ENCODE peak calls at places on chromosomes 13 and 19, in seven cellular contexts. P is psoas muscle, Y is heart left ventricle, X is fibroblast of pulmonary artery, L is right lobe of liver, H is fibroblast of the aortic adventitia, A is upper lobe of right lung. S is an unnamed sample.
A peak's percentile ranks its signal among the peaks of the same experiment; 100 is the strongest.

GRCh38 chr13:61765940-61766666 is 350.5 kb upstream of the PCDH20 start:
- DNase-seq in P (no peak), Y (no peak), X (no peak), L (no peak), H (no peak), A (peak; percentile 48), S (no peak)

GRCh38 chr13:46166947-46167610 is 14.9 kb downstream of the LCP1 start:
- DNase-seq in P (no peak), Y (no peak), X (no peak), L (no peak), H (no peak), A (no peak), S (no peak)

GRCh38 chr19:50264483-50265186 is 61.2 kb downstream of the MYH14 start:
- DNase-seq in P (no peak), Y (no peak), X (no peak), L (no peak), H (no peak), A (no peak), S (no peak)

GRCh38 chr13:111202745-111203144 is 87.6 kb downstream of the ARHGEF7 start:
- DNase-seq in P (no peak), Y (peak; percentile 62), X (peak; percentile 99), L (no peak), H (peak; percentile 97), A (no peak), S (peak; percentile 97)

GRCh38 chr13:102286326-102286725 is 115.5 kb downstream of the FGF14 start:
- DNase-seq in P (no peak), Y (no peak), X (peak; percentile 65), L (no peak), H (peak; percentile 76), A (no peak), S (peak; percentile 97)

GRCh38 chr13:86383151-86383550 is 583.9 kb upstream of the SLITRK6 start:
- DNase-seq in P (no peak), Y (no peak), X (no peak), L (no peak), H (no peak), A (no peak), S (no peak)

GRCh38 chr19:35901854-35902661 is at the start of gene HCST:
- DNase-seq in P (no peak), Y (no peak), X (no peak), L (no peak), H (peak; percentile 65), A (no peak), S (no peak)

GRCh38 chr13:101219609-101220265 is 196.6 kb downstream of the NALCN start:
- DNase-seq in P (no peak), Y (no peak), X (no peak), L (no peak), H (no peak), A (no peak), S (no peak)

GRCh38 chr13:47822036-47822435 is 179.0 kb downstream of the SUCLA2 start:
- DNase-seq in P (no peak), Y (no peak), X (no peak), L (no peak), H (no peak), A (no peak), S (no peak)

GRCh38 chr19:39211731-39212376 is 7.8 kb upstream of the SYCN start:
- DNase-seq in P (no peak), Y (no peak), X (no peak), L (no peak), H (no peak), A (no peak), S (no peak)

GRCh38 chr19:48975947-48976847 is 11.1 kb downstream of the FTL start:
- DNase-seq in P (no peak), Y (no peak), X (no peak), L (no peak), H (no peak), A (no peak), S (peak; percentile 27)

DNA sequence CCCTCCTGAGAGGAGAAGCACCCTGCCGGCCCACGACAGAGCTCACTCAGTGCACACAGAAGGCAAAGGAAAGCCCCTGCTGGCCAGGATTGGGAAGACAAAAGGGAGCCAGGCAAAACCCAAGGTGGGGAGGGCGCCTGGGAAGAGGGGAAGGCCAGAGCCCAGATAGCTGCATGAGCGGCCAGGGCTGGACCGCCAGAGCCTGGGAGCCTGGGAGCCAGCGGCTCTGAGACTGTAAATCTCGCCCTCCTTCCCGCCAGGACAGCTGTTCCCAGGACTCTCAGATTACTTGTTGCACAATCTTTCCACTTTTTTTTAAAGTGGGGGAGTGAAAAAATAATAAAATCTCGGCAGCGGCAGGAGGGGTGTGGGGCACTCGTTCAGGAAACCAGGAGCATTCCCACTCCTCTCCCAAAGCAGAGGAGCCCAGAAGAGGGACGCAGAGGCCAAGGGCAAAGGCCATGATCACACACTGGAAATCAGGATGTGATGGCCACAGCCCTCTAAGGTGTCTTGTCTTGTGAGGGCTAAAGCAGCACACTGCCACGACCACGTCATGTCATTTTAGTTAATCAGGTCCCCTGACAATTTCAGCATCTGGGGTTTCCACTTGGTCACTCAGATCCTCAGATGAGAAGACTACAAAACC is 19.6 kb upstream of the EPHX3 start:
- DNase-seq in P (peak; percentile 88), Y (peak; percentile 86), X (peak; percentile 98), L (no peak), H (peak; percentile 98), A (no peak), S (peak; percentile 95)
- TF ChIP-seq CTCF in P (peak; percentile 54), Y (no peak), X (peak; percentile 74), L (no peak), H (peak; percentile 83), A (peak; percentile 45), S (peak; percentile 76)

GRCh38 chr19:54551293-54551692 is 22.3 kb upstream of the LILRA2 start:
- DNase-seq in P (no peak), Y (no peak), X (no peak), L (no peak), H (no peak), A (no peak), S (no peak)

GRCh38 chr19:54554896-54555295 is 18.7 kb upstream of the LILRA2 start:
- DNase-seq in P (no peak), Y (no peak), X (no peak), L (no peak), H (no peak), A (peak; percentile 39), S (no peak)

GRCh38 chr19:54554006-54554405 is 19.6 kb upstream of the LILRA2 start:
- DNase-seq in P (no peak), Y (no peak), X (no peak), L (no peak), H (no peak), A (peak; percentile 21), S (no peak)

GRCh38 chr19:54552913-54553310 is 20.7 kb upstream of the LILRA2 start:
- DNase-seq in P (no peak), Y (no peak), X (no peak), L (no peak), H (no peak), A (peak; percentile 51), S (no peak)

DNA sequence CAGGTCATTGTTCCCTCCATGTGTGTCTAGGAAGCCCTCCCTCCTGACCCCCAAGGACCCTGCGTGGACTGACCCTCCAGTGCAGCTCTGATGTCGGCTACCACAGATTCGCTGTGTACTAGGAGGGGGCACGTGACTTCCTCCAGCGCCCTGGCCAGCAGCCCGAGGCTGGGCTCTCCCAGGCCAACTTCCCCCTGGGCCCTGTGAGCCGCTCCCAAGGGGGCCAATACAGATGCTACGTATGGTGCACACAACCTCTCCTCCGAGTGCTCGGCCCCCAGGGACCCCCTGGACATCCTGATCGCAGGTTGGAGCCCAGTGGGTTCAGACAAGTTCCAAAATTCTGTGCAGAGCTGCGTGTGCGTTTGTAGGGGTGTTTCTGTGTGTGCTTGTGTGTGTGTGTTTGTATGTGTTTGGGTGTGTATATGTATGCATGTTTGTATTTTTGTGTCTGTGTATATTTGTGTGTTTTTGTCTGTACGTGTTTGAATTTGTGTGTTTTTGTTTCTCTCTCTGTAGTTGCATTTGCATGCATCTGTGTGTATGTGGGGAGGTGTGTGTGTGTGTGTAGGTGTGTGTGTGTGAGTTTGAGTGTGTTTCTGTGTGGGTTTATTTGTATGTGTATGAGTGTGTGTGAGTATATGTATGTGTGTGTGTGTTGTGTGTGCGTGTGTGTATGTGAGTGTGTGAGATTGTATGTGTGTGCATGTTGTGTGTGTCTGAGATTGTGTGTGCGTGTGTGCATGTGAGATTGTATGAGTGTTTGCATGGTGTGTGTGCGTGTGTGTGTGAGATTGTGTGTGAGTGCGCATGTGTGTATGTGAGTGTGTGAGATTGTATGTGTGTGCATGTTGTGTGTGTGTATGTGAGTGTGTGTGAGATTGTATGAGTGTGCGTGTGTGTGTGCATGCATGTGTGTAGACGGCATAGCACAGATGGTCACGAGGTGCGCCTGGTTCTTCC is 21.4 kb upstream of the LILRA2 start:
- DNase-seq in P (peak; percentile 30), Y (no peak), X (no peak), L (no peak), H (no peak), A (peak; percentile 64), S (no peak)
- H3K4me3 ChIP-seq in P (no peak overlapping the region), Y (no peak overlapping the region), X (no peak overlapping the region), L (no peak overlapping the region), H (no peak overlapping the region), A (no peak overlapping the region), S (no peak overlapping the region)

GRCh38 chr19:56301152-56301551 is 13.5 kb downstream of the ZSCAN5A start:
- DNase-seq in P (no peak), Y (no peak), X (peak; percentile 28), L (no peak), H (no peak), A (no peak), S (peak; percentile 3)
- TF ChIP-seq CTCF in P (no peak), Y (no peak), X (peak; percentile 28), L (no peak), H (peak; percentile 26), A (no peak), S (peak; percentile 11)

GRCh38 chr19:16002380-16002779 is 53.6 kb downstream of the OR10H4 start:
- DNase-seq in P (no peak), Y (no peak), X (peak; percentile 3), L (no peak), H (no peak), A (no peak), S (peak; percentile 3)

GRCh38 chr19:16000024-16000687 is 51.3 kb downstream of the OR10H4 start:
- DNase-seq in P (no peak), Y (no peak), X (no peak), L (no peak), H (no peak), A (no peak), S (no peak)

GRCh38 chr19:16002985-16003384 is 54.2 kb downstream of the OR10H4 start:
- DNase-seq in P (no peak), Y (no peak), X (no peak), L (no peak), H (no peak), A (no peak), S (no peak)

GRCh38 chr19:15998166-15998565 is 49.4 kb downstream of the OR10H4 start:
- DNase-seq in P (no peak), Y (no peak), X (no peak), L (no peak), H (no peak), A (no peak), S (no peak)

DNA sequence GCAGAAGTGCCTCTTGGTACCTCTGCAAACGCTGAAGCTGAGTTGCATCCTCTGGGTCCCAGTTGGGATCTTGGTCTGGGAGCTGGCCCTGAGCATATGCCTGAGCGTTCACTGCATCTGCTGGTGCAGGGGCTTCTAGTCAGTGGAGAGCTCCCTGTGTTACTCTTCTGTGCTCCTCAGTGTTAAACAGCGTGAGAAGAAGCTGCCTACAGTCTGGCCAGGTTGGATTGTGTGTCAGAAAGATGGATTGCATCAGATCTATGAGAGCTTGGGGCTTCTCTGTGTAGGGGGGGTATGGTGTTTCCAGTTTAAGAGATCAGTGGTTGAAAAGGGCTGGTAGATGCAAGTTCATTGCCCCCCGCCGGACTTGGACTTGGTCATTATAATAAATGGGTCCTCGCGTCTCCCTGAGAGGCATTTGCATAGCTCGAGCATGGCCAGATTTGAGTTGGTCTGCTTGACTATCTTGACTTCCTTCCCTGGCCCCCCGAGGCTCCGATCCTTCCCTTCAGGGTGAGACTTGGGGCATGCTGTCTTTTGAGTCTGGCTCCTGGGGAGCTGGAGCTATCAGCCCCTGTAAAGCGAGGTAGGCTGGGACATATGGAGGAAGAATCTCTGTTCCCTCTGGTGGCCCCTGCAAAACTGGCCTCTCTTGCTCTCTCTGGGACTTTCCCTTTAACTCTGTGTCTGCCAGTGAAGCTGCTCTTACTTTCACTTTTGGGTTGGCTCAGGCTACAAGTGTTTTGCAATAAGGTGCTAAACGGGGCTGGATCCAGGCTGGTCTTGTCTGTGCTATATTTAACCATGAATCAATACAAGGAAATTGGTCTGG is 52.9 kb downstream of the OR10H4 start:
- DNase-seq in P (no peak), Y (no peak), X (peak; percentile 77), L (no peak), H (peak; percentile 86), A (no peak), S (peak; percentile 80)
- H3K4me3 ChIP-seq in P (peak overlapping the region; percentile 59), Y (no peak overlapping the region), X (peak overlapping the region; percentile 50), L (peak overlapping the region; percentile 18), H (peak overlapping the region; percentile 54), A (peak overlapping the region; percentile 32), S (peak overlapping the region; percentile 47)

S was measured in cardiac fibroblast.